ENCODE peak calls at places on chromosome 14, in nine cellular contexts. One of them, this sample, is unnamed.

GRCh38 chr14:64806862-64807495 is 72.7 kb downstream of the SPTB start:
- DNase-seq in stimulated activated CD4-positive, alpha-beta T cell treated with anti-CD3 and anti-CD28 coated beads, Interleukin-2, amount 100 ng/mL, for 48 hours: no peak
- DNase-seq in amniotic epithelial cell: no peak
- DNase-seq in brain microvascular endothelial cell: peak
- DNase-seq in NAMALWA: no peak
- DNase-seq in hepatocyte: no peak
- DNase-seq in pons: no peak
- DNase-seq in NCI-H1105: no peak
- DNase-seq in LHCN-M2: no peak
- DNase-seq in this sample: no peak

GRCh38 chr14:20332386-20332945 is 613 bp downstream of the CCNB1IP1 start:
- DNase-seq in NAMALWA: no peak
- DNase-seq in amniotic epithelial cell: peak
- DNase-seq in LHCN-M2: peak
- DNase-seq in hepatocyte: peak
- DNase-seq in stimulated activated CD4-positive, alpha-beta T cell treated with anti-CD3 and anti-CD28 coated beads, Interleukin-2, amount 100 ng/mL, for 48 hours: no peak
- DNase-seq in pons: peak
- DNase-seq in NCI-H1105: no peak
- DNase-seq in brain microvascular endothelial cell: no peak
- DNase-seq in this sample: no peak

GRCh38 chr14:64623576-64624165 is 73.9 kb downstream of the PPP1R36 start:
- DNase-seq in NAMALWA: no peak
- DNase-seq in brain microvascular endothelial cell: no peak
- DNase-seq in NCI-H1105: no peak
- DNase-seq in LHCN-M2: no peak
- DNase-seq in pons: no peak
- DNase-seq in amniotic epithelial cell: no peak
- DNase-seq in stimulated activated CD4-positive, alpha-beta T cell treated with anti-CD3 and anti-CD28 coated beads, Interleukin-2, amount 100 ng/mL, for 48 hours: no peak
- DNase-seq in hepatocyte: no peak
- DNase-seq in this sample: no peak

GRCh38 chr14:104138098-104138890 is at the start of gene KIF26A:
- DNase-seq in NCI-H1105: peak
- DNase-seq in NAMALWA: no peak
- DNase-seq in amniotic epithelial cell: no peak
- DNase-seq in LHCN-M2: no peak
- DNase-seq in stimulated activated CD4-positive, alpha-beta T cell treated with anti-CD3 and anti-CD28 coated beads, Interleukin-2, amount 100 ng/mL, for 48 hours: no peak
- DNase-seq in hepatocyte: peak
- DNase-seq in pons: no peak
- DNase-seq in brain microvascular endothelial cell: no peak
- DNase-seq in this sample: no peak

GRCh38 chr14:80955434-80955939 is at the start of gene TSHR:
- DNase-seq in NCI-H1105: no peak
- DNase-seq in brain microvascular endothelial cell: no peak
- DNase-seq in amniotic epithelial cell: no peak
- DNase-seq in stimulated activated CD4-positive, alpha-beta T cell treated with anti-CD3 and anti-CD28 coated beads, Interleukin-2, amount 100 ng/mL, for 48 hours: no peak
- DNase-seq in LHCN-M2: no peak
- DNase-seq in pons: no peak
- DNase-seq in NAMALWA: no peak
- DNase-seq in hepatocyte: no peak
- DNase-seq in this sample: peak

GRCh38 chr14:60657609-60657983 is 8.3 kb upstream of the SIX1 start:
- DNase-seq in brain microvascular endothelial cell: no peak
- DNase-seq in amniotic epithelial cell: no peak
- DNase-seq in hepatocyte: peak
- DNase-seq in LHCN-M2: peak
- DNase-seq in NAMALWA: no peak
- DNase-seq in stimulated activated CD4-positive, alpha-beta T cell treated with anti-CD3 and anti-CD28 coated beads, Interleukin-2, amount 100 ng/mL, for 48 hours: no peak
- DNase-seq in pons: no peak
- DNase-seq in NCI-H1105: no peak
- DNase-seq in this sample: peak

GRCh38 chr14:58151701-58152568 is at the start of gene ARMH4:
- DNase-seq in amniotic epithelial cell: peak
- DNase-seq in pons: peak
- DNase-seq in brain microvascular endothelial cell: peak
- DNase-seq in NCI-H1105: peak
- DNase-seq in hepatocyte: peak
- DNase-seq in stimulated activated CD4-positive, alpha-beta T cell treated with anti-CD3 and anti-CD28 coated beads, Interleukin-2, amount 100 ng/mL, for 48 hours: peak
- DNase-seq in NAMALWA: peak
- DNase-seq in LHCN-M2: peak
- DNase-seq in this sample: peak

GRCh38 chr14:65070710-65071033 is 31.6 kb downstream of the MAX start:
- DNase-seq in LHCN-M2: no peak
- DNase-seq in amniotic epithelial cell: peak
- DNase-seq in stimulated activated CD4-positive, alpha-beta T cell treated with anti-CD3 and anti-CD28 coated beads, Interleukin-2, amount 100 ng/mL, for 48 hours: no peak
- DNase-seq in pons: no peak
- DNase-seq in NCI-H1105: peak
- DNase-seq in NAMALWA: peak
- DNase-seq in hepatocyte: no peak
- DNase-seq in brain microvascular endothelial cell: no peak
- DNase-seq in this sample: no peak

GRCh38 chr14:63308723-63309317 is 9.9 kb downstream of the GPHB5 start:
- DNase-seq in amniotic epithelial cell: peak
- DNase-seq in pons: no peak
- DNase-seq in NAMALWA: peak
- DNase-seq in stimulated activated CD4-positive, alpha-beta T cell treated with anti-CD3 and anti-CD28 coated beads, Interleukin-2, amount 100 ng/mL, for 48 hours: no peak
- DNase-seq in LHCN-M2: no peak
- DNase-seq in hepatocyte: peak
- DNase-seq in NCI-H1105: peak
- DNase-seq in brain microvascular endothelial cell: peak
- DNase-seq in this sample: peak

GRCh38 chr14:99744199-99744872 is 48.9 kb upstream of the EML1 start:
- DNase-seq in hepatocyte: no peak
- DNase-seq in NAMALWA: no peak
- DNase-seq in pons: no peak
- DNase-seq in NCI-H1105: no peak
- DNase-seq in amniotic epithelial cell: peak
- DNase-seq in LHCN-M2: no peak
- DNase-seq in stimulated activated CD4-positive, alpha-beta T cell treated with anti-CD3 and anti-CD28 coated beads, Interleukin-2, amount 100 ng/mL, for 48 hours: no peak
- DNase-seq in brain microvascular endothelial cell: no peak
- DNase-seq in this sample: no peak

GRCh38 chr14:104204660-104205149 is 66.3 kb downstream of the KIF26A start:
- DNase-seq in stimulated activated CD4-positive, alpha-beta T cell treated with anti-CD3 and anti-CD28 coated beads, Interleukin-2, amount 100 ng/mL, for 48 hours: no peak
- DNase-seq in pons: no peak
- DNase-seq in LHCN-M2: no peak
- DNase-seq in NAMALWA: no peak
- DNase-seq in amniotic epithelial cell: no peak
- DNase-seq in hepatocyte: no peak
- DNase-seq in NCI-H1105: no peak
- DNase-seq in brain microvascular endothelial cell: no peak
- DNase-seq in this sample: no peak

GRCh38 chr14:32470161-32470705 is 141.1 kb downstream of the AKAP6 start:
- DNase-seq in hepatocyte: no peak
- DNase-seq in amniotic epithelial cell: no peak
- DNase-seq in stimulated activated CD4-positive, alpha-beta T cell treated with anti-CD3 and anti-CD28 coated beads, Interleukin-2, amount 100 ng/mL, for 48 hours: no peak
- DNase-seq in LHCN-M2: peak
- DNase-seq in brain microvascular endothelial cell: no peak
- DNase-seq in NAMALWA: no peak
- DNase-seq in NCI-H1105: no peak
- DNase-seq in pons: peak
- DNase-seq in this sample: no peak

GRCh38 chr14:53032161-53032803 is 81.4 kb upstream of the FERMT2 start:
- DNase-seq in NAMALWA: no peak
- DNase-seq in brain microvascular endothelial cell: peak
- DNase-seq in hepatocyte: no peak
- DNase-seq in NCI-H1105: no peak
- DNase-seq in LHCN-M2: peak
- DNase-seq in stimulated activated CD4-positive, alpha-beta T cell treated with anti-CD3 and anti-CD28 coated beads, Interleukin-2, amount 100 ng/mL, for 48 hours: no peak
- DNase-seq in pons: peak
- DNase-seq in amniotic epithelial cell: peak
- DNase-seq in this sample: no peak

GRCh38 chr14:90645842-90646443 is 170.3 kb downstream of the TTC7B start:
- DNase-seq in NCI-H1105: peak
- DNase-seq in pons: no peak
- DNase-seq in amniotic epithelial cell: peak
- DNase-seq in NAMALWA: no peak
- DNase-seq in LHCN-M2: peak
- DNase-seq in hepatocyte: peak
- DNase-seq in brain microvascular endothelial cell: peak
- DNase-seq in stimulated activated CD4-positive, alpha-beta T cell treated with anti-CD3 and anti-CD28 coated beads, Interleukin-2, amount 100 ng/mL, for 48 hours: no peak
- DNase-seq in this sample: no peak

GRCh38 chr14:47674546-47675238 is 713 bp downstream of the MDGA2 start:
- DNase-seq in hepatocyte: peak
- DNase-seq in stimulated activated CD4-positive, alpha-beta T cell treated with anti-CD3 and anti-CD28 coated beads, Interleukin-2, amount 100 ng/mL, for 48 hours: no peak
- DNase-seq in brain microvascular endothelial cell: no peak
- DNase-seq in NAMALWA: no peak
- DNase-seq in NCI-H1105: no peak
- DNase-seq in LHCN-M2: no peak
- DNase-seq in pons: no peak
- DNase-seq in amniotic epithelial cell: no peak
- DNase-seq in this sample: no peak

GRCh38 chr14:53865716-53866115 is 90.9 kb downstream of the BMP4 start:
- DNase-seq in LHCN-M2: no peak
- DNase-seq in hepatocyte: no peak
- DNase-seq in NAMALWA: no peak
- DNase-seq in NCI-H1105: no peak
- DNase-seq in amniotic epithelial cell: peak
- DNase-seq in pons: no peak
- DNase-seq in stimulated activated CD4-positive, alpha-beta T cell treated with anti-CD3 and anti-CD28 coated beads, Interleukin-2, amount 100 ng/mL, for 48 hours: no peak
- DNase-seq in brain microvascular endothelial cell: no peak
- DNase-seq in this sample: no peak

GRCh38 chr14:95365401-95365800 is 45.7 kb upstream of the CLMN start:
- DNase-seq in stimulated activated CD4-positive, alpha-beta T cell treated with anti-CD3 and anti-CD28 coated beads, Interleukin-2, amount 100 ng/mL, for 48 hours: no peak
- DNase-seq in NCI-H1105: no peak
- DNase-seq in NAMALWA: no peak
- DNase-seq in LHCN-M2: peak
- DNase-seq in amniotic epithelial cell: peak
- DNase-seq in hepatocyte: no peak
- DNase-seq in brain microvascular endothelial cell: no peak
- DNase-seq in pons: no peak
- DNase-seq in this sample: no peak

GRCh38 chr14:82251434-82251833 is 717.8 kb upstream of the SEL1L start:
- DNase-seq in brain microvascular endothelial cell: no peak
- DNase-seq in pons: no peak
- DNase-seq in amniotic epithelial cell: no peak
- DNase-seq in LHCN-M2: no peak
- DNase-seq in hepatocyte: no peak
- DNase-seq in NAMALWA: no peak
- DNase-seq in NCI-H1105: no peak
- DNase-seq in stimulated activated CD4-positive, alpha-beta T cell treated with anti-CD3 and anti-CD28 coated beads, Interleukin-2, amount 100 ng/mL, for 48 hours: no peak
- DNase-seq in this sample: no peak

GRCh38 chr14:71070169-71070568 is 162.9 kb downstream of the PCNX1 start:
- DNase-seq in brain microvascular endothelial cell: no peak
- DNase-seq in amniotic epithelial cell: peak
- DNase-seq in LHCN-M2: peak
- DNase-seq in pons: no peak
- DNase-seq in NAMALWA: no peak
- DNase-seq in hepatocyte: no peak
- DNase-seq in NCI-H1105: no peak
- DNase-seq in stimulated activated CD4-positive, alpha-beta T cell treated with anti-CD3 and anti-CD28 coated beads, Interleukin-2, amount 100 ng/mL, for 48 hours: no peak
- DNase-seq in this sample: no peak

GRCh38 chr14:62029569-62029924 is 267.3 kb downstream of the SNAPC1 start:
- DNase-seq in stimulated activated CD4-positive, alpha-beta T cell treated with anti-CD3 and anti-CD28 coated beads, Interleukin-2, amount 100 ng/mL, for 48 hours: no peak
- DNase-seq in pons: no peak
- DNase-seq in NCI-H1105: no peak
- DNase-seq in amniotic epithelial cell: no peak
- DNase-seq in LHCN-M2: no peak
- DNase-seq in hepatocyte: no peak
- DNase-seq in NAMALWA: no peak
- DNase-seq in brain microvascular endothelial cell: no peak
- DNase-seq in this sample: no peak

GRCh38 chr14:55556929-55557623 is 22.9 kb upstream of the KTN1 start:
- DNase-seq in stimulated activated CD4-positive, alpha-beta T cell treated with anti-CD3 and anti-CD28 coated beads, Interleukin-2, amount 100 ng/mL, for 48 hours: no peak
- DNase-seq in hepatocyte: peak
- DNase-seq in NCI-H1105: peak
- DNase-seq in LHCN-M2: peak
- DNase-seq in brain microvascular endothelial cell: peak
- DNase-seq in NAMALWA: no peak
- DNase-seq in amniotic epithelial cell: peak
- DNase-seq in pons: peak
- DNase-seq in this sample: no peak

GRCh38 chr14:96479435-96480146 is 22.6 kb upstream of the PAPOLA start:
- DNase-seq in NCI-H1105: no peak
- DNase-seq in pons: no peak
- DNase-seq in LHCN-M2: no peak
- DNase-seq in hepatocyte: no peak
- DNase-seq in stimulated activated CD4-positive, alpha-beta T cell treated with anti-CD3 and anti-CD28 coated beads, Interleukin-2, amount 100 ng/mL, for 48 hours: no peak
- DNase-seq in amniotic epithelial cell: no peak
- DNase-seq in brain microvascular endothelial cell: no peak
- DNase-seq in NAMALWA: no peak
- DNase-seq in this sample: no peak

GRCh38 chr14:69997849-69998248 is 118.6 kb downstream of the SMOC1 start:
- DNase-seq in LHCN-M2: peak
- DNase-seq in pons: no peak
- DNase-seq in NAMALWA: no peak
- DNase-seq in NCI-H1105: no peak
- DNase-seq in hepatocyte: peak
- DNase-seq in stimulated activated CD4-positive, alpha-beta T cell treated with anti-CD3 and anti-CD28 coated beads, Interleukin-2, amount 100 ng/mL, for 48 hours: no peak
- DNase-seq in brain microvascular endothelial cell: peak
- DNase-seq in amniotic epithelial cell: peak
- DNase-seq in this sample: no peak

GRCh38 chr14:76919811-76920571 is 93.8 kb downstream of the LRRC74A start:
- DNase-seq in NAMALWA: peak
- DNase-seq in brain microvascular endothelial cell: peak
- DNase-seq in LHCN-M2: peak
- DNase-seq in NCI-H1105: peak
- DNase-seq in stimulated activated CD4-positive, alpha-beta T cell treated with anti-CD3 and anti-CD28 coated beads, Interleukin-2, amount 100 ng/mL, for 48 hours: no peak
- DNase-seq in hepatocyte: peak
- DNase-seq in pons: no peak
- DNase-seq in amniotic epithelial cell: peak
- DNase-seq in this sample: no peak

GRCh38 chr14:97976861-97977260 is 1179.7 kb downstream of the VRK1 start:
- DNase-seq in hepatocyte: peak
- DNase-seq in NAMALWA: no peak
- DNase-seq in NCI-H1105: no peak
- DNase-seq in LHCN-M2: no peak
- DNase-seq in brain microvascular endothelial cell: no peak
- DNase-seq in stimulated activated CD4-positive, alpha-beta T cell treated with anti-CD3 and anti-CD28 coated beads, Interleukin-2, amount 100 ng/mL, for 48 hours: no peak
- DNase-seq in amniotic epithelial cell: no peak
- DNase-seq in pons: no peak
- DNase-seq in this sample: no peak

GRCh38 chr14:32078030-32078793 is 1.1 kb downstream of the ARHGAP5 start:
- DNase-seq in pons: peak
- DNase-seq in LHCN-M2: peak
- DNase-seq in hepatocyte: peak
- DNase-seq in stimulated activated CD4-positive, alpha-beta T cell treated with anti-CD3 and anti-CD28 coated beads, Interleukin-2, amount 100 ng/mL, for 48 hours: no peak
- DNase-seq in NCI-H1105: peak
- DNase-seq in NAMALWA: peak
- DNase-seq in brain microvascular endothelial cell: peak
- DNase-seq in amniotic epithelial cell: peak
- DNase-seq in this sample: peak

GRCh38 chr14:64812412-64812811 is 67.3 kb downstream of the SPTB start:
- DNase-seq in hepatocyte: peak
- DNase-seq in NCI-H1105: peak
- DNase-seq in amniotic epithelial cell: no peak
- DNase-seq in stimulated activated CD4-positive, alpha-beta T cell treated with anti-CD3 and anti-CD28 coated beads, Interleukin-2, amount 100 ng/mL, for 48 hours: no peak
- DNase-seq in brain microvascular endothelial cell: no peak
- DNase-seq in NAMALWA: peak
- DNase-seq in LHCN-M2: no peak
- DNase-seq in pons: no peak
- DNase-seq in this sample: peak

GRCh38 chr14:99272669-99273024 is 650 bp upstream of the BCL11B start:
- DNase-seq in brain microvascular endothelial cell: no peak
- DNase-seq in pons: no peak
- DNase-seq in amniotic epithelial cell: no peak
- DNase-seq in NAMALWA: no peak
- DNase-seq in stimulated activated CD4-positive, alpha-beta T cell treated with anti-CD3 and anti-CD28 coated beads, Interleukin-2, amount 100 ng/mL, for 48 hours: no peak
- DNase-seq in LHCN-M2: no peak
- DNase-seq in hepatocyte: no peak
- DNase-seq in NCI-H1105: peak
- DNase-seq in this sample: no peak

GRCh38 chr14:23829736-23830474 is 123.7 kb upstream of the DHRS4 start:
- DNase-seq in NAMALWA: no peak
- DNase-seq in stimulated activated CD4-positive, alpha-beta T cell treated with anti-CD3 and anti-CD28 coated beads, Interleukin-2, amount 100 ng/mL, for 48 hours: no peak
- DNase-seq in hepatocyte: peak
- DNase-seq in pons: no peak
- DNase-seq in NCI-H1105: no peak
- DNase-seq in brain microvascular endothelial cell: peak
- DNase-seq in amniotic epithelial cell: peak
- DNase-seq in LHCN-M2: peak
- DNase-seq in this sample: no peak

GRCh38 chr14:71321556-71322315 is 414.5 kb downstream of the PCNX1 start:
- DNase-seq in brain microvascular endothelial cell: peak
- DNase-seq in LHCN-M2: peak
- DNase-seq in amniotic epithelial cell: peak
- DNase-seq in pons: peak
- DNase-seq in hepatocyte: peak
- DNase-seq in stimulated activated CD4-positive, alpha-beta T cell treated with anti-CD3 and anti-CD28 coated beads, Interleukin-2, amount 100 ng/mL, for 48 hours: no peak
- DNase-seq in NCI-H1105: peak
- DNase-seq in NAMALWA: peak
- DNase-seq in this sample: peak

GRCh38 chr14:55077155-55077554 is 25.7 kb downstream of the MAPK1IP1L start:
- DNase-seq in LHCN-M2: peak
- DNase-seq in pons: no peak
- DNase-seq in NCI-H1105: no peak
- DNase-seq in hepatocyte: peak
- DNase-seq in stimulated activated CD4-positive, alpha-beta T cell treated with anti-CD3 and anti-CD28 coated beads, Interleukin-2, amount 100 ng/mL, for 48 hours: no peak
- DNase-seq in amniotic epithelial cell: peak
- DNase-seq in NAMALWA: peak
- DNase-seq in brain microvascular endothelial cell: peak
- DNase-seq in this sample: no peak